ENCODE peak calls at places on chromosome 20, in five cellular contexts. C is HepG2, Z is GM12878, M is K562, H is H1. I is an unnamed sample.

GRCh38 chr20:49477200-49477599 is 5.3 kb downstream of the KCNB1 start:
- DNase-seq in Z (no peak), H (no peak), M (peak), C (no peak), I (no peak)

GRCh38 chr20:49989234-49990065 is 6.7 kb downstream of the SNAI1 start:
- DNase-seq in C (no peak), M (peak), Z (no peak), H (peak), I (no peak)

GRCh38 chr20:49345538-49345937 is 67.7 kb upstream of the ZNFX1 start:
- DNase-seq in H (no peak), Z (no peak), C (no peak), M (no peak), I (no peak)

GRCh38 chr20:4985658-4986057 is 15.7 kb downstream of the SLC23A2 start:
- DNase-seq in C (no peak), M (no peak), Z (peak), H (no peak), I (no peak)

GRCh38 chr20:56439784-56440291 is 27.8 kb downstream of the CASS4 start:
- DNase-seq in M (no peak), Z (no peak), C (no peak), H (no peak), I (no peak)

GRCh38 chr20:13101276-13101675 is 92.5 kb downstream of the SPTLC3 start:
- DNase-seq in C (no peak), Z (no peak), M (no peak), H (no peak), I (no peak)

GRCh38 chr20:16378712-16379111 is 194.5 kb downstream of the KIF16B start:
- DNase-seq in H (no peak), Z (no peak), M (no peak), C (no peak), I (no peak)

GRCh38 chr20:16135630-16136029 is 437.6 kb downstream of the KIF16B start:
- DNase-seq in C (no peak), H (no peak), Z (no peak), M (no peak), I (no peak)

GRCh38 chr20:12207875-12208274 is 290.2 kb downstream of the BTBD3 start:
- DNase-seq in H (peak), M (peak), Z (no peak), C (peak), I (peak)

GRCh38 chr20:19015890-19016465 is 196.5 kb upstream of the SLC24A3 start:
- DNase-seq in M (no peak), H (peak), C (no peak), Z (no peak), I (no peak)

GRCh38 chr20:32535953-32536823 is 48.9 kb downstream of the NOL4L start:
- DNase-seq in Z (no peak), C (peak), H (peak), M (peak), I (peak)

GRCh38 chr20:25005220-25005619 is 12.7 kb upstream of the APMAP start:
- DNase-seq in M (no peak), Z (no peak), H (no peak), C (no peak), I (no peak)

GRCh38 chr20:26354521-26354920 is 657.9 kb upstream of the ZNF337 start:
- DNase-seq in H (no peak), Z (no peak), C (no peak), M (no peak), I (no peak)

GRCh38 chr20:19185083-19185482 is 27.4 kb upstream of the SLC24A3 start:
- DNase-seq in M (no peak), Z (no peak), H (no peak), C (no peak), I (no peak)

GRCh38 chr20:12644481-12644880 is 364.3 kb upstream of the SPTLC3 start:
- DNase-seq in H (no peak), Z (no peak), C (no peak), M (no peak), I (no peak)

GRCh38 chr20:32945710-32946221 is 58.5 kb downstream of the SUN5 start:
- DNase-seq in H (peak), Z (no peak), C (peak), M (peak), I (peak)

GRCh38 chr20:23122959-23123655 is 37.0 kb upstream of the CD93 start:
- DNase-seq in C (no peak), M (no peak), H (no peak), Z (no peak), I (no peak)

GRCh38 chr20:2693286-2693995 is 861 bp downstream of the EBF4 start:
- DNase-seq in Z (no peak), H (peak), M (peak), C (no peak), I (no peak)

GRCh38 chr20:35146922-35147574 is at the start of gene EDEM2:
- DNase-seq in Z (peak), C (peak), H (peak), M (peak), I (peak)
- TF ChIP-seq POLR2A in Z (peak), C (peak), H (peak), M (peak), I (peak)

GRCh38 chr20:59210186-59210585 is 46.6 kb downstream of the ZNF831 start:
- DNase-seq in H (no peak), Z (no peak), C (no peak), M (no peak), I (no peak)

GRCh38 chr20:59205044-59205443 is 41.4 kb downstream of the ZNF831 start:
- DNase-seq in H (no peak), C (no peak), M (no peak), Z (no peak), I (no peak)

GRCh38 chr20:59204201-59204894 is 40.7 kb downstream of the ZNF831 start:
- DNase-seq in Z (no peak), M (no peak), C (no peak), H (no peak), I (no peak)

GRCh38 chr20:59207235-59207634 is 43.6 kb downstream of the ZNF831 start:
- DNase-seq in Z (no peak), M (no peak), H (no peak), C (no peak), I (no peak)

DNA sequence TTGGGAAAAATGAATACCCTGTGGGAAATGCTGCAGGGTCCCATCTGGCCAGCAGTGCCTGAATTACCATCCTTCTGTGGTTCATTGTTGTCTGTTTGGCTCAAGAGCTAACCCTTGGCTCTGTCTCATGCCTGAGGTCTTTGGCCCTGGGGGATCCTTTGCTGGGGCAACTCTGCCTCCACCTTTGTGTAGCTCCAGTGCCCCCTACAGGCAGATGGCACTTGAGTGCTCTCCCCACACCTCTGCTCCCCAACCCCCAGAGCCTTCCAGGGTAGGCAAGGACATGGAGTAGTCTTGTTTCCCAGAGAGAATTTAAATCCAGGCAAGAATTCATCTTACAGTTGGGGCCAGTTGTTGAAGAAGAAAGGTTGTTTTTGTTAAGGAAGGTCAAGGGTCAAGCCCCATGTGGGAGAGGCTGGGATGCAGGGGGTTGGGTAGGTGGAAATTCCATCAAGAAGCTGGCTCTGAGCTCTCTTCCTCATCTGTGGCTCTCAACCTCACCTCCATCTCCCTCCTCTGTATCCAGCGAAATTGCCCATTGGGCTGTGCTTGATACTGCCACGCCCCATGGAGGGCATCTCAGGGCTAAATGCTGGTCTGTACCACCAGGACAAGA is 44.2 kb downstream of the ZNF831 start:
- DNase-seq in C (peak), H (peak), M (peak), Z (peak), I (peak)
- TF ChIP-seq SRF in C (no peak), H (no peak), M (no peak), Z (no peak), I (no peak)

GRCh38 chr20:5996765-5997164 is 46.3 kb downstream of the MCM8 start:
- DNase-seq in M (no peak), Z (peak), H (no peak), C (no peak), I (no peak)
- TF ChIP-seq YY1 in M (no peak), Z (no peak), H (no peak), C (no peak), I (no peak)

GRCh38 chr20:38075161-38075998 is 41.8 kb downstream of the RPRD1B start:
- DNase-seq in C (peak), Z (no peak), H (no peak), M (no peak), I (no peak)
- TF ChIP-seq POLR2A in C (no peak), Z (no peak), H (no peak), M (no peak), I (no peak)

DNA sequence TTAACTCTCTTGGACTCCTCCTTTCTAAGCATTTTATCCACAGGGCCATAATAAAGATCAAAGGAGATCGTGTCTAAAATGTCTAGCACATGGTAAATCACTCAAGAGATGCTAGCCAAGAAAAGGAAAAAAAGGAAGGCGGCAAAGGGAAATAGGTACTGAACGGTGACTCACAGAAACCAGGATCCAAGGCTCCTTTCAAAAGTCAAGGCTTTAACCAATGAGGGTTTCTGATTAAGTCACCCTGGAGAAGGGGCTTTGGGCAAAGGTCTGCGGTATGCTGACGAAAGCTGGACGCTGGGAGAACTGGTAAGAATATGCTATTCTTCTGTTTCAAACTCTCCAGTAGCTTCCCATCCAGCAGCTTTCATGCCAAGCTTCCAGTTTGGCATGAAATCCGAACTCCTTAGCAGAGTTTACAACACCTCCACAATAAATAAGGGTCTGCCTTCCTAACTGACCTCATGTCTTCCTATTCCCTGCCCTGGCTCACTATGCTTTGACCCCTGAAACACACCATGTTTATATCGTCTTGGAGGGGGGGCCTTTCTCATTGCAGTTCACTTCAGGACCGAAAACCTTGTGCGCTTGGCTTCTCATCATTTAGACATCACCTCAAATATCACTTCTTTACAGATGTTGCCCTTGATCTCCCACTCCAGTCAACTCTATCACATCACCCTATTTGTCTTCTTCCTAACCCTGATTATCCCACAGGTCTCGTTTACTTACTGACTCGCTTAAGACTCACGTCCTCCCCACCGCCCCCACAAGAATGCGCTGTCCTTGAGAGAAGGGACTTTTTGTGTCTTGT is 908 bp downstream of the TOMM34 start:
- DNase-seq in M (peak), Z (no peak), H (no peak), C (peak), I (no peak)
- TF ChIP-seq SRF in M (no peak), Z (no peak), H (no peak), C (no peak), I (no peak)

GRCh38 chr20:57654998-57655811 is 35.0 kb upstream of the ZBP1 start:
- DNase-seq in C (no peak), H (peak), Z (no peak), M (no peak), I (no peak)
- TF ChIP-seq YY1 in C (no peak), H (no peak), Z (no peak), M (no peak), I (no peak)

GRCh38 chr20:36573103-36573797 is at the start of gene TGIF2:
- DNase-seq in C (peak), Z (peak), H (peak), M (peak), I (peak)
- TF ChIP-seq POLR2A in C (peak), Z (peak), H (peak), M (peak), I (no peak)

GRCh38 chr20:36644032-36644712 is 1.8 kb downstream of the SLA2 start:
- DNase-seq in C (no peak), M (no peak), Z (no peak), H (no peak), I (no peak)
- TF ChIP-seq SRF in C (no peak), M (no peak), Z (no peak), H (no peak), I (no peak)

GRCh38 chr20:53967527-53967926 is 102.9 kb downstream of the BCAS1 start:
- DNase-seq in Z (no peak), H (no peak), M (no peak), C (no peak), I (no peak)

GRCh38 chr20:53974785-53975555 is 95.4 kb downstream of the BCAS1 start:
- DNase-seq in H (no peak), Z (no peak), M (no peak), C (no peak), I (no peak)

GRCh38 chr20:53971096-53971683 is 99.2 kb downstream of the BCAS1 start:
- DNase-seq in M (no peak), Z (no peak), C (no peak), H (no peak), I (no peak)

GRCh38 chr20:53975761-53976160 is 94.6 kb downstream of the BCAS1 start:
- DNase-seq in C (peak), M (no peak), H (no peak), Z (no peak), I (no peak)

DNA sequence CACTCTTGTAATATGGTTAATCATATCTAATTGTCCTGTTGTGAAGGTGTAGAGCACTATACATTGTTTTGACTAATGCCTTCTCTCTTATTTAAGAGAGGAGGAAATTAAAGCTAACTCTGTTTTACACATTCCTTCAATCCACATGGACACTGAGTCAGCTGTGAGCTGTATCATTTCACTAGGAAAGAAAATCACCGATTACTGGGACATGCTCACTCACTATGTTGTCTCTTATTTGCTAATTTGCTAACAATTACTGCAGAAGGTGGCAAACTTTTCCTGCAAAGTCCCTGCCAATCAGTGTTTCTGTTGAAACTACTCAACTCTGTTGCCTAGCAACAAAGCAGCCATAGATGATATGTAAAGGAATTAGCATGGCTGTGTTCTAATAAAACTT is 98.2 kb downstream of the BCAS1 start:
- DNase-seq in C (no peak), M (no peak), Z (no peak), H (no peak), I (no peak)
- TF ChIP-seq YY1 in C (no peak), M (no peak), Z (no peak), H (no peak), I (no peak)

I was measured in HCT116.